ENCODE peak calls at places on chromosomes 11 and 22, in four cellular contexts. One of them, this sample, is unnamed. For H3K27me3, the result is how much of the 10 kb centered on the place peaks cover.

GRCh38 chr11:119370486-119371046 is 10.9 kb downstream of the USP2 start:
- DNase-seq in PC-9: no peak
- DNase-seq in keratinocyte: no peak
- DNase-seq in sigmoid colon: peak
- DNase-seq in this sample: no peak

GRCh38 chr22:44761025-44761424 is 8.7 kb downstream of the ARHGAP8 start:
- DNase-seq in sigmoid colon: no peak
- DNase-seq in PC-9: no peak
- DNase-seq in keratinocyte: no peak
- DNase-seq in this sample: no peak

GRCh38 chr11:134916421-134916820 is 504.4 kb upstream of the B3GAT1 start:
- DNase-seq in keratinocyte: no peak
- DNase-seq in PC-9: no peak
- DNase-seq in sigmoid colon: no peak
- DNase-seq in this sample: no peak

GRCh38 chr11:34614334-34615113 is 6.4 kb upstream of the EHF start:
- DNase-seq in PC-9: no peak
- DNase-seq in sigmoid colon: no peak
- DNase-seq in keratinocyte: no peak
- DNase-seq in this sample: no peak

GRCh38 chr11:27352781-27353180 is 10.2 kb downstream of the CCDC34 start:
- DNase-seq in sigmoid colon: no peak
- DNase-seq in PC-9: no peak
- DNase-seq in keratinocyte: no peak
- DNase-seq in this sample: no peak

GRCh38 chr11:77479746-77480352 is 6.0 kb upstream of the PAK1 start:
- DNase-seq in keratinocyte: no peak
- DNase-seq in PC-9: no peak
- DNase-seq in sigmoid colon: no peak
- DNase-seq in this sample: no peak

GRCh38 chr11:65316979-65317786 is 2.5 kb downstream of the CDC42EP2 start:
- DNase-seq in sigmoid colon: peak
- DNase-seq in keratinocyte: peak
- DNase-seq in PC-9: peak
- DNase-seq in this sample: no peak

GRCh38 chr11:83185767-83186166 is 7.7 kb upstream of the ANKRD42 start:
- DNase-seq in PC-9: no peak
- DNase-seq in sigmoid colon: no peak
- DNase-seq in keratinocyte: no peak
- DNase-seq in this sample: no peak

GRCh38 chr11:69396948-69397307 is 84.5 kb upstream of the LINC01488 start:
- DNase-seq in PC-9: no peak
- DNase-seq in keratinocyte: no peak
- DNase-seq in sigmoid colon: no peak
- DNase-seq in this sample: no peak

GRCh38 chr11:95925011-95925410 is 1.1 kb upstream of the MTMR2 start:
- DNase-seq in PC-9: peak
- DNase-seq in keratinocyte: no peak
- DNase-seq in sigmoid colon: no peak
- DNase-seq in this sample: no peak

GRCh38 chr11:92035488-92035887 is 189.1 kb upstream of the FAT3 start:
- DNase-seq in sigmoid colon: no peak
- DNase-seq in PC-9: peak
- DNase-seq in keratinocyte: no peak
- DNase-seq in this sample: no peak

GRCh38 chr11:76445122-76446084 is 585 bp downstream of the EMSY start:
- DNase-seq in PC-9: peak
- DNase-seq in keratinocyte: peak
- DNase-seq in sigmoid colon: peak
- DNase-seq in this sample: peak

GRCh38 chr11:96481204-96481603 is 91.4 kb downstream of the JRKL start:
- DNase-seq in keratinocyte: no peak
- DNase-seq in sigmoid colon: no peak
- DNase-seq in PC-9: no peak
- DNase-seq in this sample: no peak

GRCh38 chr11:123063396-123064267 is 1.7 kb upstream of the HSPA8 start:
- DNase-seq in keratinocyte: no peak
- DNase-seq in sigmoid colon: peak
- DNase-seq in PC-9: no peak
- DNase-seq in this sample: no peak

GRCh38 chr22:31122196-31122531 is 602 bp upstream of the INPP5J start:
- DNase-seq in sigmoid colon: no peak
- DNase-seq in PC-9: no peak
- DNase-seq in keratinocyte: no peak
- DNase-seq in this sample: no peak

GRCh38 chr11:128341280-128341679 is 246.1 kb downstream of the ETS1 start:
- DNase-seq in sigmoid colon: no peak
- DNase-seq in PC-9: no peak
- DNase-seq in keratinocyte: no peak
- DNase-seq in this sample: no peak

GRCh38 chr11:15471028-15471708 is 356.4 kb downstream of the INSC start:
- DNase-seq in PC-9: no peak
- DNase-seq in sigmoid colon: no peak
- DNase-seq in keratinocyte: no peak
- DNase-seq in this sample: no peak

GRCh38 chr11:16827139-16827538 is 88.7 kb downstream of the C11orf58 start:
- DNase-seq in sigmoid colon: no peak
- DNase-seq in PC-9: no peak
- DNase-seq in keratinocyte: no peak
- DNase-seq in this sample: no peak

GRCh38 chr11:5631969-5632635 is 7.3 kb downstream of the TRIM34 start:
- DNase-seq in sigmoid colon: no peak
- DNase-seq in PC-9: no peak
- DNase-seq in keratinocyte: no peak
- DNase-seq in this sample: no peak

GRCh38 chr11:30788849-30789248 is 202.7 kb upstream of the MPPED2 start:
- DNase-seq in keratinocyte: no peak
- DNase-seq in sigmoid colon: no peak
- DNase-seq in PC-9: no peak
- DNase-seq in this sample: no peak

GRCh38 chr11:76302707-76303395 is 78.1 kb downstream of the THAP12 start:
- DNase-seq in PC-9: no peak
- DNase-seq in sigmoid colon: no peak
- DNase-seq in keratinocyte: no peak
- DNase-seq in this sample: no peak

GRCh38 chr22:41030891-41031290 is 61.5 kb upstream of the EP300 start:
- DNase-seq in sigmoid colon: no peak
- DNase-seq in PC-9: no peak
- DNase-seq in keratinocyte: no peak
- DNase-seq in this sample: no peak

GRCh38 chr22:39317084-39317755 is 2.2 kb downstream of the RPL3 start:
- DNase-seq in PC-9: peak
- DNase-seq in keratinocyte: peak
- DNase-seq in sigmoid colon: no peak
- DNase-seq in this sample: no peak

GRCh38 chr22:39317756-39318506 is 1.5 kb downstream of the RPL3 start:
- DNase-seq in PC-9: no peak
- DNase-seq in sigmoid colon: no peak
- DNase-seq in keratinocyte: peak
- DNase-seq in this sample: no peak

GRCh38 chr22:39316440-39317083 is 2.9 kb downstream of the RPL3 start:
- DNase-seq in keratinocyte: peak
- DNase-seq in sigmoid colon: peak
- DNase-seq in PC-9: peak
- DNase-seq in this sample: peak

GRCh38 chr22:39318507-39319283 is 728 bp downstream of the RPL3 start:
- DNase-seq in PC-9: no peak
- DNase-seq in sigmoid colon: no peak
- DNase-seq in keratinocyte: peak
- DNase-seq in this sample: no peak

DNA sequence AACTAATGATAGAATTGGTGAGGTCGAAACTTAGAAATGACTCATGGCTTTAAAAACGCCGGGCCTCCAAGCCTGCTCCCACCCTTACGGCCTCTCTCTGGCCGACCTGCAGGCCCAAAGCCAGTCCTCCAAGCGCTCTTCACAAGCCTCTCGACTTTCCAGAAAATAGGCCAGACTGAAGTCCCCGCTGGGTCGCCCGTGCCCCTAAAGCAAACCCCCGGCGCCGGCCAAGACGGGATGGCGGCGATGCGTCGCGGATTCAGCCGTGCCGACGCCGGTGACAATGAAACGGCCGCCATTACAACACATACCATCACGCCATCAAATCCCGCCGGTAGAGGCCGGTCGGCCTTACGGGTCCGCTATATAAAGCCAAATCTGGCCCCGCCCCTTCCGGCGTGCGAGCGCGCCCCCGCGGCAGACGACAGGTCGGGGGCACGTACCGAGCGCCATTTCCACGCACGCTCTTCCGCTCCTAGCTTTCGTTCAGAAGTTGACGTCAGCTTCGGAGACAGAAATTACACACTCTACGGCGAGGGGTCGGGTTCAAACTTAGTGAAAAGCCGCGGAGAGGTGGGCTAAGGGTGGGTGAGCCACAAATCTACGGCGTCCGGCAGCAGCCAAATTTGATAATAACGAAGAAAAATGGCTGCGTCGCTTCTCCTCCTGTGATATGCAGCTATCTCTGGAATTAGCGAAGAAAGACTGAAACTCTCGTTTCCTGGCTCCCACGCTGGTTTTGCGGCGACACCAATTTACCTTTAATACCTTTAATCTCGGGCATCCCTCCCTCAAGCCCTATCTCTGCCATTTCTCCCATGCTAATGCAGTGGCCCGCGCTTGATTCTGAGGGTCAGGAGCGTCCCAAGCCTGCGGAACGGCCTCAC is at the start of gene RPL3:
- DNase-seq in PC-9: peak
- DNase-seq in sigmoid colon: peak
- DNase-seq in keratinocyte: peak
- DNase-seq in this sample: peak
- TF ChIP-seq CTCF in PC-9: no peak
- TF ChIP-seq CTCF in sigmoid colon: no peak
- TF ChIP-seq CTCF in keratinocyte: no peak
- TF ChIP-seq CTCF in this sample: peak

DNA sequence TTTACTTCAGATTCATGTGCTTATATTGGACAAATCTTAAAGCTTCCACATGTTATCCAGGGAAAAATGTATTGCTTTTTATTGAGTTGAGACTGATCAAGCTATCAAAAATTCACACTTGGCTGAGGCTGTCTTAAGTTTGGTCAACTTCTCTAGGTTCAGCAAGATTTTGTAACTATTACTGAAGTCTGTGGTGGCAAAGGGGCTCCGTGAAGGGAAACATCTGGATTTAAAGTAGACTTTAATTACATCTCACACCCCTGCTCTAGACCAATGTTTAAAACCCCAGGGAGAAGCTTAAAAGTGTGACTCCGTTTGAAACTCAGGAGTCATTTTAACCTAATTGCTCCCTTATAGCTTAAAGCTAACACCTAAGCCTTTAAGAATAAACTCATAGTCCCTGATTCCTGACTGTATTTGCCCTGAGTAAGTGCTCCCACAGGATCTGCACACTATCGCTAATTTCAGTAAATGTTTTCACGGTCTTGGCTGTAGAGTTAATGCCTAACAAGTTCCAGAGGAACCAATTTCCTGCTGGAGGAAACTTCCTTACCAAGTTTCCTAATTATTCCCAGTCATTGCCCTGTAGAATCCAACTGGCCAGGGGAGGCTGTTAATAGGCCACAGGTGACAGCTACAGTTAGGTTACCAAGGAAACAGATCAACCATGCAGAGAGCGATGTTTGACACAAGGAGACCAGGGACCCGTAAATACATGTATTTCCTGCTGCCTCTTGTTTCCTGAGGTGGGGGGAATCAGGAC is 40.5 kb downstream of the OR10A6 start:
- DNase-seq in sigmoid colon: no peak
- DNase-seq in PC-9: no peak
- DNase-seq in keratinocyte: no peak
- DNase-seq in this sample: no peak
- H3K4me3 ChIP-seq in sigmoid colon: no peak
- H3K4me3 ChIP-seq in PC-9: no peak
- H3K4me3 ChIP-seq in keratinocyte: no peak
- H3K4me3 ChIP-seq in this sample: no peak

GRCh38 chr11:117607449-117607848 is 189.6 kb downstream of the DSCAML1 start:
- DNase-seq in keratinocyte: no peak
- DNase-seq in sigmoid colon: no peak
- DNase-seq in PC-9: no peak
- DNase-seq in this sample: no peak

GRCh38 chr11:117610901-117611300 is 186.1 kb downstream of the DSCAML1 start:
- DNase-seq in sigmoid colon: peak
- DNase-seq in PC-9: no peak
- DNase-seq in keratinocyte: no peak
- DNase-seq in this sample: no peak

GRCh38 chr11:117612111-117612510 is 184.9 kb downstream of the DSCAML1 start:
- DNase-seq in keratinocyte: no peak
- DNase-seq in PC-9: no peak
- DNase-seq in sigmoid colon: peak
- DNase-seq in this sample: no peak

GRCh38 chr11:117606807-117607206 is 190.2 kb downstream of the DSCAML1 start:
- DNase-seq in PC-9: no peak
- DNase-seq in keratinocyte: no peak
- DNase-seq in sigmoid colon: no peak
- DNase-seq in this sample: no peak

GRCh38 chr11:117610045-117610444 is 187.0 kb downstream of the DSCAML1 start:
- DNase-seq in PC-9: no peak
- DNase-seq in keratinocyte: peak
- DNase-seq in sigmoid colon: no peak
- DNase-seq in this sample: no peak
- H3K27me3 ChIP-seq in PC-9: half or more
- H3K27me3 ChIP-seq in keratinocyte: under half
- H3K27me3 ChIP-seq in sigmoid colon: under half
- H3K27me3 ChIP-seq in this sample: under half

GRCh38 chr11:36261094-36261493 is 28.1 kb downstream of the COMMD9 start:
- DNase-seq in PC-9: no peak
- DNase-seq in sigmoid colon: no peak
- DNase-seq in keratinocyte: no peak
- DNase-seq in this sample: no peak

GRCh38 chr11:36257351-36257750 is 31.9 kb downstream of the COMMD9 start:
- DNase-seq in keratinocyte: no peak
- DNase-seq in PC-9: peak
- DNase-seq in sigmoid colon: no peak
- DNase-seq in this sample: no peak

GRCh38 chr11:36254739-36255138 is 34.5 kb downstream of the COMMD9 start:
- DNase-seq in sigmoid colon: no peak
- DNase-seq in keratinocyte: no peak
- DNase-seq in PC-9: no peak
- DNase-seq in this sample: no peak

GRCh38 chr11:36264011-36264410 is 25.2 kb downstream of the COMMD9 start:
- DNase-seq in sigmoid colon: no peak
- DNase-seq in keratinocyte: no peak
- DNase-seq in PC-9: no peak
- DNase-seq in this sample: no peak

DNA sequence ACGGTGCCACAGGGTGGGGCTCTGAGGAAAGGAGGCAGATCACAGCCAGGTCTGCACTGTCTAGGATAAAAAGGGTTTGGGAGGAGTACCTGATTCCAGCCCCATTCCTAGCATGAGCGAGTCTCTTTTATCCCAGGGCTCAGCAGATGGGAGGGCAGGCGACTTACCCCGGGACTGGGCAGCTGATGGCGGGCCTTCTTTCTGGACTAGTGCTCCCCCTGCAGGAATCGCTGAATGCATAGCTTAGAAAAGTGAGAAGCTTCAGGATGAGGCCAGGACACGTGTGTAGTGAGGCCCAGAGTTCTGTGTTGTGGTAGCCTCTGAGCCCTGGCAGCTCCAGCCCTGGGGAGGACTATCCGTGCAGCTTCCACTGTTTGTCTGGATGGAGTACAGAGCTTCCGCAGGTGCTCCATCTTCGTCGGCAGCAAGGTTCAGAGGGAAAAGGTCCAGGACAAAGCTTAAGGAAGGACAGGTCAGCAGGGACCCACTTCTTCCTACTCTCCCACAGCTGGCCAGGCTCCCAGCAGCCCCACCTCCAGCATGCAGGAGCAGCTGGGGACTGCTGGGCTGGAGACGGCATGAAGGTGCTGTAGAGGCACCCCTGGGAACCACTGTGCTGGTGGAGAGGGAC is 30.4 kb downstream of the COMMD9 start:
- DNase-seq in keratinocyte: peak
- DNase-seq in PC-9: peak
- DNase-seq in sigmoid colon: peak
- DNase-seq in this sample: no peak
- TF ChIP-seq CTCF in keratinocyte: peak
- TF ChIP-seq CTCF in PC-9: peak
- TF ChIP-seq CTCF in sigmoid colon: peak
- TF ChIP-seq CTCF in this sample: peak